ENCODE peak calls at places on chromosomes 11 and 22, in six cellular contexts. B, U, T, D, X and E are unnamed samples.

GRCh38 chr11:94112182-94112960 is 16.3 kb upstream of the PANX1 start:
- DNase-seq in B (no peak), U (no peak), T (no peak), D (no peak), X (no peak), E (no peak)

GRCh38 chr22:42901790-42902508 is 44.9 kb upstream of the ARFGAP3 start:
- DNase-seq in B (no peak), U (no peak), T (no peak), D (no peak), X (no peak), E (peak)

GRCh38 chr22:47781427-47782111 is 1019.1 kb downstream of the TBC1D22A start:
- DNase-seq in B (no peak), U (no peak), T (no peak), D (no peak), X (no peak), E (no peak)

GRCh38 chr11:105862736-105863367 is 159.2 kb downstream of the MSANTD4 start:
- DNase-seq in B (peak), U (no peak), T (no peak), D (no peak), X (no peak), E (peak)

GRCh38 chr11:46293616-46294015 is 16.2 kb downstream of the CREB3L1 start:
- DNase-seq in B (no peak), U (no peak), T (no peak), D (no peak), X (no peak), E (no peak)

GRCh38 chr11:14537134-14537599 is 17.0 kb upstream of the PSMA1 start:
- DNase-seq in B (peak), U (no peak), T (peak), D (peak), X (no peak), E (peak)

GRCh38 chr11:110286298-110287040 is 9.9 kb downstream of the RDX start:
- DNase-seq in B (no peak), U (no peak), T (no peak), D (no peak), X (no peak), E (no peak)

GRCh38 chr22:44091751-44092150 is 67.6 kb downstream of the PARVB start:
- DNase-seq in B (no peak), U (no peak), T (no peak), D (no peak), X (no peak), E (no peak)

GRCh38 chr11:83238111-83238510 is 44.6 kb downstream of the ANKRD42 start:
- DNase-seq in B (no peak), U (no peak), T (no peak), D (no peak), X (no peak), E (no peak)

GRCh38 chr11:17906436-17906835 is 106.4 kb downstream of the SERGEF start:
- DNase-seq in B (peak), U (no peak), T (no peak), D (peak), X (no peak), E (peak)

GRCh38 chr11:112498701-112499100 is 238.0 kb upstream of the PLET1 start:
- DNase-seq in B (no peak), U (no peak), T (no peak), D (no peak), X (no peak), E (no peak)

GRCh38 chr11:58024601-58025091 is 965 bp downstream of the OR9Q1 start:
- DNase-seq in B (no peak), U (no peak), T (no peak), D (peak), X (no peak), E (no peak)

GRCh38 chr11:116424615-116425261 is 348.0 kb downstream of the BUD13 start:
- DNase-seq in B (no peak), U (no peak), T (no peak), D (no peak), X (no peak), E (no peak)

GRCh38 chr11:1844221-1845094 is 5.7 kb downstream of the TNNI2 start:
- DNase-seq in B (peak), U (no peak), T (no peak), D (no peak), X (peak), E (no peak)

GRCh38 chr11:15223318-15223717 is 108.6 kb downstream of the INSC start:
- DNase-seq in B (no peak), U (no peak), T (no peak), D (no peak), X (no peak), E (no peak)

GRCh38 chr11:84899134-84899533 is 728.0 kb downstream of the DLG2 start:
- DNase-seq in B (no peak), U (no peak), T (no peak), D (no peak), X (no peak), E (no peak)

GRCh38 chr11:35785287-35786167 is 123.0 kb downstream of the TRIM44 start:
- DNase-seq in B (no peak), U (no peak), T (no peak), D (no peak), X (no peak), E (no peak)

GRCh38 chr11:31725176-31725575 is 85.9 kb downstream of the PAX6 start:
- DNase-seq in B (no peak), U (no peak), T (no peak), D (no peak), X (no peak), E (no peak)

GRCh38 chr11:87926250-87926970 is 248.8 kb downstream of the RAB38 start:
- DNase-seq in B (peak), U (no peak), T (no peak), D (no peak), X (no peak), E (no peak)

GRCh38 chr11:73204711-73205121 is 13.4 kb upstream of the P2RY2 start:
- DNase-seq in B (no peak), U (no peak), T (no peak), D (no peak), X (peak), E (no peak)

GRCh38 chr11:58927393-58928081 is 11.8 kb upstream of the GLYATL1 start:
- DNase-seq in B (no peak), U (no peak), T (no peak), D (peak), X (no peak), E (peak)

GRCh38 chr11:20474176-20474950 is 86.8 kb downstream of the PRMT3 start:
- DNase-seq in B (no peak), U (no peak), T (no peak), D (no peak), X (no peak), E (no peak)

GRCh38 chr22:42256930-42257329 is 13.5 kb downstream of the TCF20 start:
- DNase-seq in B (no peak), U (no peak), T (no peak), D (no peak), X (no peak), E (no peak)

GRCh38 chr11:107961480-107961879 is 33.2 kb downstream of the RAB39A start:
- DNase-seq in B (no peak), U (no peak), T (no peak), D (no peak), X (no peak), E (no peak)

GRCh38 chr11:77470504-77470903 is 3.4 kb downstream of the PAK1 start:
- DNase-seq in B (no peak), U (no peak), T (no peak), D (no peak), X (no peak), E (no peak)

GRCh38 chr22:41521166-41521565 is 23.1 kb downstream of the POLR3H start:
- DNase-seq in B (no peak), U (no peak), T (no peak), D (no peak), X (no peak), E (no peak)